ENCODE peak calls at places on chromosome 1, in four cellular contexts. Z is K562, H is GM12878, S is HepG2. W is an unnamed sample.

GRCh38 chr1:95042286-95042685 is 30.5 kb downstream of the ALG14 start:
- DNase-seq in Z (no peak), H (no peak), S (no peak), W (no peak)

GRCh38 chr1:232450626-232451025 is 179.3 kb downstream of the SIPA1L2 start:
- DNase-seq in Z (no peak), H (no peak), S (no peak), W (no peak)

GRCh38 chr1:88001460-88001859 is 672.8 kb downstream of the LMO4 start:
- DNase-seq in Z (no peak), H (no peak), S (peak; percentile 2), W (no peak)

GRCh38 chr1:32199717-32200072 is 700 bp upstream of the CCDC28B start:
- DNase-seq in Z (no peak), H (no peak), S (no peak), W (no peak)

GRCh38 chr1:181090653-181091126 is 2.2 kb downstream of the IER5 start:
- DNase-seq in Z (peak; percentile 77), H (no peak), S (no peak), W (no peak)

GRCh38 chr1:98331232-98331631 is 330.3 kb upstream of the SNX7 start:
- DNase-seq in Z (no peak), H (no peak), S (no peak), W (no peak)

GRCh38 chr1:98661544-98662353 is at the start of gene SNX7:
- DNase-seq in Z (peak; percentile 2), H (no peak), S (peak; percentile 71), W (peak; percentile 87)

GRCh38 chr1:113993766-113994165 is 14.5 kb downstream of the OLFML3 start:
- DNase-seq in Z (no peak), H (no peak), S (no peak), W (no peak)

GRCh38 chr1:152165291-152166077 is 6.5 kb upstream of the RPTN start:
- DNase-seq in Z (no peak), H (no peak), S (no peak), W (no peak)

GRCh38 chr1:236010443-236010842 is 54.4 kb downstream of the NID1 start:
- DNase-seq in Z (no peak), H (no peak), S (no peak), W (no peak)

GRCh38 chr1:26278835-26279597 is 870 bp upstream of the SH3BGRL3 start:
- DNase-seq in Z (peak; percentile 78), H (no peak), S (no peak), W (no peak)

GRCh38 chr1:153390938-153391710 is at the start of gene S100A8:
- DNase-seq in Z (no peak), H (no peak), S (no peak), W (no peak)

GRCh38 chr1:168598125-168598524 is 21.7 kb downstream of the XCL1 start:
- DNase-seq in Z (no peak), H (no peak), S (no peak), W (no peak)

GRCh38 chr1:10935241-10935640 is 77.2 kb upstream of the TARDBP start:
- DNase-seq in Z (no peak), H (no peak), S (no peak), W (no peak)

GRCh38 chr1:8839990-8840389 is 22.6 kb upstream of the RERE start:
- DNase-seq in Z (no peak), H (no peak), S (no peak), W (no peak)

GRCh38 chr1:4673494-4673893 is 19.1 kb downstream of the AJAP1 start:
- DNase-seq in Z (no peak), H (no peak), S (no peak), W (no peak)

GRCh38 chr1:115927971-115928370 is 48.3 kb upstream of the SLC22A15 start:
- DNase-seq in Z (no peak), H (no peak), S (no peak), W (no peak)

GRCh38 chr1:200958597-200958996 is 63.9 kb downstream of the INAVA start:
- DNase-seq in Z (no peak), H (no peak), S (no peak), W (no peak)

GRCh38 chr1:67626495-67627235 is 58.3 kb upstream of the GADD45A start:
- DNase-seq in Z (no peak), H (no peak), S (no peak), W (no peak)

GRCh38 chr1:81799939-81800740 is 594 bp upstream of the ADGRL2 start:
- DNase-seq in Z (no peak), H (no peak), S (peak; percentile 48), W (peak; percentile 65)

GRCh38 chr1:215137985-215138384 is 55.4 kb downstream of the KCNK2 start:
- DNase-seq in Z (no peak), H (no peak), S (no peak), W (no peak)

GRCh38 chr1:113283914-113284313 is 106.4 kb upstream of the MAGI3 start:
- DNase-seq in Z (no peak), H (no peak), S (no peak), W (no peak)

GRCh38 chr1:227604446-227604845 is 41.1 kb downstream of the ZNF678 start:
- DNase-seq in Z (no peak), H (no peak), S (no peak), W (no peak)

GRCh38 chr1:153277852-153278251 is 18.4 kb downstream of the LORICRIN start:
- DNase-seq in Z (peak; percentile 48), H (no peak), S (peak; percentile 28), W (peak; percentile 54)

GRCh38 chr1:235933483-235934116 is 66.9 kb upstream of the LYST start:
- DNase-seq in Z (no peak), H (no peak), S (no peak), W (no peak)

GRCh38 chr1:218811497-218811896 is 362.2 kb upstream of the LYPLAL1 start:
- DNase-seq in Z (no peak), H (no peak), S (no peak), W (no peak)

GRCh38 chr1:229836324-229836723 is 210.3 kb downstream of the URB2 start:
- DNase-seq in Z (peak; percentile 26), H (no peak), S (no peak), W (no peak)
- TF ChIP-seq TARDBP in Z (no peak), H (no peak), S (no peak), W (no peak)

DNA sequence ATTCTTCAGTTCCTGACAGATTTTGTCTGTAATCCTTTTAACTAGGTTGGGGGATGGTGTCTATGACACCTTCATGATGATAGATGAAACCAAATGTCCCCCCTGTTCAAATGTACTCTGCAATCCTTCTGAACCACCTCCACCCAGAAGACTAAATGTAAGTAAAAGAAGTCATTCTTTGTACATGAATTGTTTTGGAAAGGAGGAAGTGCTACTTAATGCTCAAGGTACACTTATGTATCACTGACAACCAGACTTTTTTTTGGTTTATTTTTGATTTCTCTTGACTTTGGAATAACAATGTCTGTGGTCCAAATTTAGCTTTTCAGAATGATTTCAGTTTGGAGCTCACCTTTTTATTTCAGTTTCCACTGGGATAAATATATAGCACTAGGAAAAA is 2.3 kb downstream of the DYRK3 start:
- DNase-seq in Z (no peak), H (no peak), S (no peak), W (no peak)
- TF ChIP-seq SP1 in Z (no peak), H (no peak), S (no peak), W (no peak)

DNA sequence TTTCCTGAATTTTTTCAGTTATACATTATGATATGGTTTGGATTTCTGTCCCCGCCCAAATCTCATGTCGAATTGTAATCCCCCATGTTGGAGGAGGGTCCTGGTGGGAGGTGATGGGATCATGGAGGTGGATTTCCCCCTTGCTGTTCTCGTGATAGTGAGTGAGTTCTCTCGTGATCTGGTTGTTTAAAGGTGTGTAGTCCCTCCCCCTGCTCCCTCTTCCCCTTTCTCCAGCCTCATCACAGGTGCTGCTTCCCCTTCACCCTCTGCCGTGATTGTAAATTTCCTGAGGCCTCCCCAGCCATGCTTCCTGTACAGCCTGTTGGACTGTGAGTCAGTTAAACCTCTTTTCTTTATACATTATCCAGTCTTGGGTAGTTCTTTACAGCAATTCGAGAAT is 93.2 kb upstream of the HNRNPU start:
- DNase-seq in Z (no peak), H (no peak), S (no peak), W (no peak)
- TF ChIP-seq TARDBP in Z (no peak), H (no peak), S (no peak), W (no peak)

DNA sequence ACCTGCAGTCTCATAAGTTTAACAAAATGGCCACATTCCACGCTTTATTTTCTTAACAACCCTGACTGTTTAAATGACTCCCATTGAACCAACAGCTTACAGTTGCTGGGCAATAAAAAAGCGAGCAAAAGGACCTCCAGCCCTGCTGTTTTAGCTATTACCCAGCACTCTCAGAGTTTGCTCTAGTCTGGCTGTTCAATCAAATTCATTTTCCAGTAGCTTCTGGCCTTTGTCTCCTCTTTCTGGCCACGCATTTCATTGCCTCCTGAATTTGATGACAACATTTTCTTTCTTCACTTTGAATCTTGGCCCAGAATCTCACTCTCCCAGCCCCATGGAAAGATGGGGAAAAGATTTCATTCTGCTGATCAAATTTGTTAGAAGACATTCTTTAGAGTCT is 44.1 kb upstream of the DOCK7 start:
- DNase-seq in Z (no peak), H (no peak), S (peak; percentile 21), W (no peak)
- TF ChIP-seq SP1 in Z (no peak), H (no peak), S (no peak), W (no peak)

GRCh38 chr1:224169876-224170275 is 13.2 kb upstream of the DEGS1 start:
- DNase-seq in Z (no peak), H (no peak), S (no peak), W (no peak)

GRCh38 chr1:224172229-224172628 is 10.8 kb upstream of the DEGS1 start:
- DNase-seq in Z (no peak), H (no peak), S (no peak), W (no peak)

GRCh38 chr1:224170748-224171478 is 12.1 kb upstream of the DEGS1 start:
- DNase-seq in Z (peak; percentile 31), H (no peak), S (peak; percentile 13), W (peak; percentile 50)

GRCh38 chr1:224173523-224173922 is 9.5 kb upstream of the DEGS1 start:
- DNase-seq in Z (no peak), H (no peak), S (no peak), W (no peak)

GRCh38 chr1:224168859-224169380 is 14.1 kb upstream of the DEGS1 start:
- DNase-seq in Z (no peak), H (peak; percentile 90), S (peak; percentile 46), W (no peak)
- TF ChIP-seq TARDBP in Z (no peak), H (no peak), S (no peak), W (no peak)